ENCODE peak calls at places on chromosomes 1 and 21, in four cellular contexts. One of them, this sample, is unnamed.

GRCh38 chr1:236850077-236850476 is 55.0 kb downstream of the MTR start:
- DNase-seq in H54: no peak
- DNase-seq in neural progenitor cell: no peak
- DNase-seq in AG08395: no peak
- DNase-seq in this sample: no peak

GRCh38 chr1:117985239-117985638 is 55.7 kb downstream of the WDR3 start:
- DNase-seq in neural progenitor cell: no peak
- DNase-seq in H54: no peak
- DNase-seq in AG08395: no peak
- DNase-seq in this sample: no peak

GRCh38 chr1:39902121-39902807 is 547 bp upstream of the MYCL start:
- DNase-seq in H54: no peak
- DNase-seq in neural progenitor cell: no peak
- DNase-seq in AG08395: peak; percentile 52
- DNase-seq in this sample: peak; percentile 48

GRCh38 chr1:54606096-54606989 is 17.0 kb downstream of the FAM151A start:
- DNase-seq in neural progenitor cell: no peak
- DNase-seq in AG08395: no peak
- DNase-seq in H54: no peak
- DNase-seq in this sample: no peak

GRCh38 chr21:8988696-8989095 is 1532.7 kb upstream of the TPTE start:
- DNase-seq in AG08395: no peak
- DNase-seq in H54: no peak
- DNase-seq in neural progenitor cell: no peak
- DNase-seq in this sample: peak; percentile 92

GRCh38 chr21:25467891-25468290 is 139.4 kb downstream of the MRPL39 start:
- DNase-seq in AG08395: no peak
- DNase-seq in neural progenitor cell: no peak
- DNase-seq in H54: no peak
- DNase-seq in this sample: no peak

GRCh38 chr1:226480459-226480858 is 68.1 kb upstream of the STUM start:
- DNase-seq in H54: no peak
- DNase-seq in neural progenitor cell: no peak
- DNase-seq in AG08395: no peak
- DNase-seq in this sample: no peak

GRCh38 chr21:36749935-36750578 is 51.1 kb downstream of the SIM2 start:
- DNase-seq in neural progenitor cell: peak; percentile 96
- DNase-seq in H54: no peak
- DNase-seq in AG08395: no peak
- DNase-seq in this sample: no peak

GRCh38 chr1:54791880-54792522 is 9.1 kb downstream of the TTC22 start:
- DNase-seq in neural progenitor cell: peak; percentile 73
- DNase-seq in H54: no peak
- DNase-seq in AG08395: no peak
- DNase-seq in this sample: peak; percentile 55

GRCh38 chr1:1906185-1907097 is 8.6 kb upstream of the CALML6 start:
- DNase-seq in AG08395: peak; percentile 90
- DNase-seq in neural progenitor cell: peak; percentile 92
- DNase-seq in H54: peak; percentile 81
- DNase-seq in this sample: peak; percentile 83

GRCh38 chr1:27778022-27778421 is 5.0 kb downstream of the STX12 start:
- DNase-seq in H54: no peak
- DNase-seq in neural progenitor cell: no peak
- DNase-seq in AG08395: no peak
- DNase-seq in this sample: no peak

GRCh38 chr1:224623310-224623714 is 7.2 kb downstream of the CNIH3 start:
- DNase-seq in AG08395: peak; percentile 71
- DNase-seq in neural progenitor cell: no peak
- DNase-seq in H54: peak; percentile 83
- DNase-seq in this sample: no peak

GRCh38 chr1:198056255-198056654 is 100.5 kb upstream of the NEK7 start:
- DNase-seq in neural progenitor cell: peak; percentile 50
- DNase-seq in H54: peak; percentile 3
- DNase-seq in AG08395: no peak
- DNase-seq in this sample: no peak

GRCh38 chr1:186207401-186208085 is 167.5 kb downstream of the TPR start:
- DNase-seq in AG08395: no peak
- DNase-seq in neural progenitor cell: no peak
- DNase-seq in H54: no peak
- DNase-seq in this sample: no peak

GRCh38 chr21:16517380-16517779 is 787.6 kb downstream of the USP25 start:
- DNase-seq in H54: no peak
- DNase-seq in AG08395: no peak
- DNase-seq in neural progenitor cell: no peak
- DNase-seq in this sample: no peak

GRCh38 chr1:109263597-109264378 is 14.4 kb downstream of the CELSR2 start:
- DNase-seq in neural progenitor cell: peak; percentile 96
- DNase-seq in H54: peak; percentile 98
- DNase-seq in AG08395: peak; percentile 90
- DNase-seq in this sample: peak; percentile 85

GRCh38 chr1:223326776-223327175 is 37.2 kb downstream of the SUSD4 start:
- DNase-seq in H54: no peak
- DNase-seq in AG08395: no peak
- DNase-seq in neural progenitor cell: no peak
- DNase-seq in this sample: no peak

GRCh38 chr1:239550178-239550577 is 163.8 kb downstream of the CHRM3 start:
- DNase-seq in neural progenitor cell: no peak
- DNase-seq in AG08395: no peak
- DNase-seq in H54: no peak
- DNase-seq in this sample: no peak

GRCh38 chr1:24547195-24547594 is 8.7 kb upstream of the NCMAP start:
- DNase-seq in neural progenitor cell: no peak
- DNase-seq in AG08395: no peak
- DNase-seq in H54: no peak
- DNase-seq in this sample: no peak

GRCh38 chr1:9476790-9477463 is 62.3 kb upstream of the SLC25A33 start:
- DNase-seq in AG08395: no peak
- DNase-seq in H54: peak; percentile 19
- DNase-seq in neural progenitor cell: no peak
- DNase-seq in this sample: no peak

GRCh38 chr1:224092601-224093000 is 21.3 kb upstream of the FBXO28 start:
- DNase-seq in neural progenitor cell: no peak
- DNase-seq in AG08395: no peak
- DNase-seq in H54: no peak
- DNase-seq in this sample: no peak

GRCh38 chr1:9161963-9162362 is 33.1 kb upstream of the GPR157 start:
- DNase-seq in H54: no peak
- DNase-seq in AG08395: no peak
- DNase-seq in neural progenitor cell: no peak
- DNase-seq in this sample: no peak

GRCh38 chr21:40049031-40049958 is 182.1 kb downstream of the PCP4 start:
- DNase-seq in neural progenitor cell: no peak
- DNase-seq in H54: no peak
- DNase-seq in AG08395: peak; percentile 47
- DNase-seq in this sample: no peak

GRCh38 chr1:158014702-158015320 is 21.4 kb downstream of the KIRREL1 start:
- DNase-seq in AG08395: no peak
- DNase-seq in neural progenitor cell: peak; percentile 71
- DNase-seq in H54: no peak
- DNase-seq in this sample: no peak

GRCh38 chr1:225847610-225848009 is 34.6 kb downstream of the TMEM63A start:
- DNase-seq in neural progenitor cell: no peak
- DNase-seq in AG08395: no peak
- DNase-seq in H54: no peak
- DNase-seq in this sample: no peak

GRCh38 chr1:50421768-50422674 is 1.2 kb downstream of the DMRTA2 start:
- DNase-seq in AG08395: no peak
- DNase-seq in neural progenitor cell: peak; percentile 43
- DNase-seq in H54: no peak
- DNase-seq in this sample: no peak

GRCh38 chr1:229231754-229232119 is 39.2 kb upstream of the RAB4A start:
- DNase-seq in H54: no peak
- DNase-seq in AG08395: no peak
- DNase-seq in neural progenitor cell: no peak
- DNase-seq in this sample: no peak

GRCh38 chr1:94024109-94024792 is 96.7 kb downstream of the ABCA4 start:
- DNase-seq in H54: no peak
- DNase-seq in AG08395: no peak
- DNase-seq in neural progenitor cell: no peak
- DNase-seq in this sample: no peak